ENCODE peak calls at places on chromosomes 6 and 20, in four cellular contexts. One of them, this sample, is unnamed.

GRCh38 chr20:21191839-21192238 is 66.0 kb downstream of the KIZ start:
- DNase-seq in HCT116: no peak
- DNase-seq in HepG2: no peak
- DNase-seq in GM12878: no peak
- DNase-seq in this sample: no peak

GRCh38 chr6:137823826-137824501 is 43.1 kb upstream of the TNFAIP3 start:
- DNase-seq in HCT116: no peak
- DNase-seq in HepG2: no peak
- DNase-seq in GM12878: no peak
- DNase-seq in this sample: peak

GRCh38 chr6:21949211-21949801 is 347.5 kb downstream of the PRL start:
- DNase-seq in HCT116: no peak
- DNase-seq in HepG2: peak
- DNase-seq in GM12878: no peak
- DNase-seq in this sample: no peak

GRCh38 chr20:11987526-11987925 is 69.8 kb downstream of the BTBD3 start:
- DNase-seq in HCT116: no peak
- DNase-seq in HepG2: no peak
- DNase-seq in GM12878: no peak
- DNase-seq in this sample: no peak

GRCh38 chr6:75374913-75375530 is 90.4 kb upstream of the TMEM30A start:
- DNase-seq in HCT116: no peak
- DNase-seq in HepG2: no peak
- DNase-seq in GM12878: no peak
- DNase-seq in this sample: no peak

GRCh38 chr6:36610576-36611336 is 16.6 kb downstream of the SRSF3 start:
- DNase-seq in HCT116: no peak
- DNase-seq in HepG2: no peak
- DNase-seq in GM12878: no peak
- DNase-seq in this sample: no peak

GRCh38 chr6:148157841-148158240 is 184.8 kb upstream of the SASH1 start:
- DNase-seq in HCT116: no peak
- DNase-seq in HepG2: no peak
- DNase-seq in GM12878: no peak
- DNase-seq in this sample: no peak

GRCh38 chr6:54060286-54060685 is 51.0 kb upstream of the MLIP start:
- DNase-seq in HCT116: no peak
- DNase-seq in HepG2: no peak
- DNase-seq in GM12878: no peak
- DNase-seq in this sample: no peak

GRCh38 chr20:60055740-60056139 is 97.5 kb downstream of the CDH26 start:
- DNase-seq in HCT116: no peak
- DNase-seq in HepG2: no peak
- DNase-seq in GM12878: peak
- DNase-seq in this sample: peak

GRCh38 chr6:117740605-117741004 is 65.3 kb downstream of the NUS1 start:
- DNase-seq in HCT116: no peak
- DNase-seq in HepG2: no peak
- DNase-seq in GM12878: no peak
- DNase-seq in this sample: no peak

GRCh38 chr6:41191569-41191968 is 9.4 kb downstream of the TREML2 start:
- DNase-seq in HCT116: peak
- DNase-seq in HepG2: no peak
- DNase-seq in GM12878: no peak
- DNase-seq in this sample: peak

GRCh38 chr20:50169329-50169823 is 15.9 kb upstream of the PEDS1 start:
- DNase-seq in HCT116: no peak
- DNase-seq in HepG2: peak
- DNase-seq in GM12878: no peak
- DNase-seq in this sample: peak

GRCh38 chr20:50588034-50588736 is 78.0 kb downstream of the PTPN1 start:
- DNase-seq in HCT116: peak
- DNase-seq in HepG2: peak
- DNase-seq in GM12878: no peak
- DNase-seq in this sample: peak

GRCh38 chr20:57445298-57445697 is 54.1 kb downstream of the RBM38 start:
- DNase-seq in HCT116: no peak
- DNase-seq in HepG2: no peak
- DNase-seq in GM12878: no peak
- DNase-seq in this sample: no peak

GRCh38 chr6:108157972-108158441 is 7.8 kb upstream of the NR2E1 start:
- DNase-seq in HCT116: no peak
- DNase-seq in HepG2: no peak
- DNase-seq in GM12878: no peak
- DNase-seq in this sample: no peak

GRCh38 chr6:53854843-53855567 is 60.2 kb downstream of the LRRC1 start:
- DNase-seq in HCT116: no peak
- DNase-seq in HepG2: peak
- DNase-seq in GM12878: peak
- DNase-seq in this sample: no peak

GRCh38 chr6:166026586-166027126 is 141.0 kb downstream of the TBXT start:
- DNase-seq in HCT116: no peak
- DNase-seq in HepG2: no peak
- DNase-seq in GM12878: no peak
- DNase-seq in this sample: peak

GRCh38 chr20:63202811-63203526 is 13.0 kb downstream of the YTHDF1 start:
- DNase-seq in HCT116: no peak
- DNase-seq in HepG2: no peak
- DNase-seq in GM12878: no peak
- DNase-seq in this sample: no peak

GRCh38 chr6:31836676-31837611 is 9.4 kb downstream of the HSPA1B start:
- DNase-seq in HCT116: no peak
- DNase-seq in HepG2: no peak
- DNase-seq in GM12878: no peak
- DNase-seq in this sample: peak
- TF ChIP-seq POLR2A in HCT116: no peak
- TF ChIP-seq POLR2A in HepG2: no peak
- TF ChIP-seq POLR2A in GM12878: no peak
- TF ChIP-seq POLR2A in this sample: no peak

DNA sequence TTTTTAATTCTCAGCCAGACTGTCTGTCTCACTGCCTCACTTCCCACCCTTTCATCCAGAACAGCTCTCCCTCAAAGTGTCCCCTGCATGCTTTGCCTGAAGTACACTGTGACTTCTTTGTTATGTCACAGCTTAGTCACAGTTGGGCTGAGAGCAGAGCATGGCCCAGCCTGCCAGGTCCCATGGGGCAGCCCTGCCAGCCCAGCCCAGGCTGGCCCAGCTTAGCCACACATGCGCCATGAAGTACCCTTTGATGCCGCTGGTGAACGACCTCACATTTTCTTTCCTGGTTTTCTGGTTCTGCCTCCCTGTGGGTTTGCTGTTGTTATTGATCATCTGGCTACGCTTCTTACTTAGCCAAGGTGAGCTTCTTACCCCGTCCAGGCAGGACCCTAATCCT is at the start of gene ADIG:
- DNase-seq in HCT116: no peak
- DNase-seq in HepG2: peak
- DNase-seq in GM12878: no peak
- DNase-seq in this sample: peak
- TF ChIP-seq MAX in HCT116: no peak
- TF ChIP-seq MAX in HepG2: peak
- TF ChIP-seq MAX in GM12878: no peak
- TF ChIP-seq MAX in this sample: no peak

GRCh38 chr6:142698751-142699150 is 246.2 kb downstream of the HIVEP2 start:
- DNase-seq in HCT116: peak
- DNase-seq in HepG2: no peak
- DNase-seq in GM12878: no peak
- DNase-seq in this sample: no peak

GRCh38 chr6:142700032-142700431 is 244.9 kb downstream of the HIVEP2 start:
- DNase-seq in HCT116: no peak
- DNase-seq in HepG2: no peak
- DNase-seq in GM12878: no peak
- DNase-seq in this sample: peak

GRCh38 chr6:142699391-142699790 is 245.6 kb downstream of the HIVEP2 start:
- DNase-seq in HCT116: no peak
- DNase-seq in HepG2: no peak
- DNase-seq in GM12878: no peak
- DNase-seq in this sample: no peak

GRCh38 chr6:142702501-142703460 is 242.2 kb downstream of the HIVEP2 start:
- DNase-seq in HCT116: no peak
- DNase-seq in HepG2: no peak
- DNase-seq in GM12878: no peak
- DNase-seq in this sample: peak

GRCh38 chr6:142700676-142701185 is 244.2 kb downstream of the HIVEP2 start:
- DNase-seq in HCT116: no peak
- DNase-seq in HepG2: no peak
- DNase-seq in GM12878: no peak
- DNase-seq in this sample: no peak
- TF ChIP-seq POLR2A in HCT116: no peak
- TF ChIP-seq POLR2A in HepG2: no peak
- TF ChIP-seq POLR2A in GM12878: no peak
- TF ChIP-seq POLR2A in this sample: no peak

GRCh38 chr6:136701011-136701410 is 91.3 kb downstream of the MAP3K5 start:
- DNase-seq in HCT116: no peak
- DNase-seq in HepG2: no peak
- DNase-seq in GM12878: no peak
- DNase-seq in this sample: no peak
- TF ChIP-seq MAX in HCT116: no peak
- TF ChIP-seq MAX in HepG2: no peak
- TF ChIP-seq MAX in GM12878: no peak
- TF ChIP-seq MAX in this sample: no peak

This sample was measured in NB4.